ENCODE peak calls at places on chromosomes 4 and X, in eight cellular contexts. A is GM23248; P is GM04504; U is activated naive CD8-positive, alpha-beta T cell treated with anti-CD3 and anti-CD28 coated beads for 36 hours; L is naive thymus-derived CD8-positive, alpha-beta T cell; H is NCI-H748 treated with DMSO at 0.1 percent for 48 hours; Z is activated CD8-positive, alpha-beta T cell treated with anti-CD3 and anti-CD28 coated beads, Interleukin-2, amount 10 ng/mL, durations not matched to agents 7 days and 5 days; J is activated CD8-positive, alpha-beta memory T cell treated with anti-CD3 and anti-CD28 coated beads for 1 hour. D is an unnamed sample.

GRCh38 chrX:72100824-72101351 is 30.8 kb downstream of the RTL5 start:
- DNase-seq in A (peak), P (no peak), U (peak), L (peak), H (no peak), Z (peak), J (peak), D (peak)

GRCh38 chr4:4293279-4293678 is 3.2 kb downstream of the ZBTB49 start:
- DNase-seq in A (no peak), P (no peak), U (no peak), L (no peak), H (no peak), Z (no peak), J (no peak), D (no peak)

GRCh38 chr4:153269223-153269990 is 65.2 kb downstream of the TRIM2 start:
- DNase-seq in A (no peak), P (no peak), U (no peak), L (no peak), H (no peak), Z (no peak), J (no peak), D (no peak)

GRCh38 chrX:125170459-125170858 is 149.2 kb upstream of the TEX13C start:
- DNase-seq in A (no peak), P (no peak), U (no peak), L (no peak), H (no peak), Z (no peak), J (no peak), D (no peak)

GRCh38 chr4:87185471-87185870 is 34.9 kb downstream of the KLHL8 start:
- DNase-seq in A (no peak), P (no peak), U (no peak), L (no peak), H (no peak), Z (no peak), J (no peak), D (no peak)

GRCh38 chr4:12881945-12882589 is 602.1 kb downstream of the RAB28 start:
- DNase-seq in A (no peak), P (no peak), U (no peak), L (no peak), H (no peak), Z (no peak), J (no peak), D (no peak)

GRCh38 chrX:154013614-154014360 is 5.9 kb downstream of the IRAK1 start:
- DNase-seq in A (peak), P (no peak), U (peak), L (peak), H (peak), Z (peak), J (peak), D (peak)

GRCh38 chr4:121728798-121729226 is 32.0 kb upstream of the ANXA5 start:
- DNase-seq in A (peak), P (peak), U (no peak), L (no peak), H (no peak), Z (no peak), J (no peak), D (no peak)

GRCh38 chr4:37981844-37982720 is 21.9 kb downstream of the PTTG2 start:
- DNase-seq in A (peak), P (no peak), U (no peak), L (no peak), H (no peak), Z (no peak), J (no peak), D (no peak)

GRCh38 chr4:8033067-8033755 is 93.5 kb upstream of the AFAP1 start:
- DNase-seq in A (no peak), P (no peak), U (no peak), L (no peak), H (no peak), Z (no peak), J (no peak), D (no peak)

GRCh38 chrX:77949840-77950239 is 19.6 kb downstream of the PGAM4 start:
- DNase-seq in A (no peak), P (no peak), U (no peak), L (no peak), H (no peak), Z (no peak), J (no peak), D (no peak)

GRCh38 chr4:39732728-39733127 is 34.8 kb downstream of the UBE2K start:
- DNase-seq in A (peak), P (peak), U (no peak), L (no peak), H (no peak), Z (no peak), J (no peak), D (no peak)

GRCh38 chr4:8539661-8540060 is 40.5 kb upstream of the GPR78 start:
- DNase-seq in A (no peak), P (no peak), U (no peak), L (no peak), H (no peak), Z (no peak), J (no peak), D (no peak)

GRCh38 chr4:85114526-85114925 is 148.0 kb upstream of the WDFY3 start:
- DNase-seq in A (no peak), P (no peak), U (no peak), L (no peak), H (no peak), Z (no peak), J (no peak), D (no peak)

GRCh38 chr4:88244821-88245579 is 39.4 kb downstream of the PPM1K start:
- DNase-seq in A (no peak), P (no peak), U (peak), L (peak), H (no peak), Z (peak), J (peak), D (peak)